ENCODE peak calls at places on chromosomes 11 and 22, in five cellular contexts. B, D, T, V and Y are unnamed samples.

GRCh38 chr11:23205156-23205871 is 345.0 kb upstream of the CCDC179 start:
- DNase-seq in B (no peak), D (peak), T (no peak), V (no peak), Y (no peak)

GRCh38 chr11:75946531-75947530 is 131.8 kb downstream of the UVRAG start:
- DNase-seq in B (no peak), D (peak), T (no peak), V (no peak), Y (peak)

GRCh38 chr11:57219021-57219627 is 17.9 kb downstream of the APLNR start:
- DNase-seq in B (no peak), D (no peak), T (no peak), V (no peak), Y (peak)

GRCh38 chr22:41762980-41763779 is 37.3 kb upstream of the CCDC134 start:
- DNase-seq in B (peak), D (peak), T (peak), V (no peak), Y (peak)

GRCh38 chr22:44765571-44766285 is 13.4 kb downstream of the ARHGAP8 start:
- DNase-seq in B (no peak), D (no peak), T (no peak), V (no peak), Y (no peak)

GRCh38 chr11:121650520-121651266 is 197.9 kb upstream of the SORL1-AS1 start:
- DNase-seq in B (no peak), D (no peak), T (no peak), V (peak), Y (no peak)

GRCh38 chr11:6219359-6219758 is 14.0 kb downstream of the C11orf42 start:
- DNase-seq in B (peak), D (peak), T (no peak), V (no peak), Y (no peak)

GRCh38 chr11:77705195-77705876 is 67.7 kb upstream of the CLNS1A start:
- DNase-seq in B (peak), D (peak), T (peak), V (no peak), Y (peak)

GRCh38 chr11:68709064-68709463 is 24.7 kb downstream of the GAL start:
- DNase-seq in B (no peak), D (no peak), T (no peak), V (no peak), Y (no peak)

GRCh38 chr11:115677190-115677589 is 173.0 kb upstream of the CADM1 start:
- DNase-seq in B (no peak), D (no peak), T (no peak), V (no peak), Y (no peak)

GRCh38 chr11:64057890-64058289 is 22.2 kb downstream of the FLRT1 start:
- DNase-seq in B (no peak), D (no peak), T (no peak), V (no peak), Y (no peak)

GRCh38 chr22:33832558-33833151 is 87.6 kb downstream of the LARGE1 start:
- DNase-seq in B (no peak), D (no peak), T (no peak), V (no peak), Y (no peak)

GRCh38 chr11:128904872-128905344 is 13.8 kb downstream of the KCNJ5 start:
- DNase-seq in B (peak), D (peak), T (peak), V (no peak), Y (peak)

GRCh38 chr11:14518820-14519219 is 1.4 kb downstream of the PSMA1 start:
- DNase-seq in B (no peak), D (no peak), T (no peak), V (no peak), Y (no peak)

GRCh38 chr22:36775589-36775965 is 342 bp downstream of the IFT27 start:
- DNase-seq in B (no peak), D (peak), T (no peak), V (no peak), Y (no peak)
- TF ChIP-seq MYC in B (no peak), D (no peak), T (no peak), V (no peak), Y (no peak)

GRCh38 chr11:108906329-108906728 is 241.5 kb downstream of the DDX10 start:
- DNase-seq in B (peak), D (peak), T (no peak), V (no peak), Y (no peak)
- TF ChIP-seq MYC in B (no peak), D (peak), T (no peak), V (no peak), Y (no peak)

DNA sequence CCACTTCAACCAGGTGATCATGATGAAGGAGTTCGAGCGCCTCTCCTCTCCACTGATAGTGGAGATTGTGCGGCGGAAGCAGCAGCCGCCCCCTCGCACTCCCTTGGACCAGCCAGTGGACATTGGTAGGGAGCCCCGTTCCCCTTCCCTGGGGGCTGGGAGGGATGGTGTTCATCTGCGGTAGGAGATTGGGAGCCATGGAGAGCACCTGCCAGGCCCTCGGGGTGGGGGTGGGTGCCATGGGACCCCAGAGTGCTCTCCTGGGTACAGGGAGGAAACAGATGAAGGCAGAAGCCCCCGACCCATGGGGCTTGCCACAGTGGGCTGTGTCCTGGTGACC is 7.0 kb downstream of the THAP7 start:
- DNase-seq in B (no peak), D (no peak), T (no peak), V (no peak), Y (no peak)
- TF ChIP-seq MYC in B (no peak), D (no peak), T (no peak), V (no peak), Y (no peak)

DNA sequence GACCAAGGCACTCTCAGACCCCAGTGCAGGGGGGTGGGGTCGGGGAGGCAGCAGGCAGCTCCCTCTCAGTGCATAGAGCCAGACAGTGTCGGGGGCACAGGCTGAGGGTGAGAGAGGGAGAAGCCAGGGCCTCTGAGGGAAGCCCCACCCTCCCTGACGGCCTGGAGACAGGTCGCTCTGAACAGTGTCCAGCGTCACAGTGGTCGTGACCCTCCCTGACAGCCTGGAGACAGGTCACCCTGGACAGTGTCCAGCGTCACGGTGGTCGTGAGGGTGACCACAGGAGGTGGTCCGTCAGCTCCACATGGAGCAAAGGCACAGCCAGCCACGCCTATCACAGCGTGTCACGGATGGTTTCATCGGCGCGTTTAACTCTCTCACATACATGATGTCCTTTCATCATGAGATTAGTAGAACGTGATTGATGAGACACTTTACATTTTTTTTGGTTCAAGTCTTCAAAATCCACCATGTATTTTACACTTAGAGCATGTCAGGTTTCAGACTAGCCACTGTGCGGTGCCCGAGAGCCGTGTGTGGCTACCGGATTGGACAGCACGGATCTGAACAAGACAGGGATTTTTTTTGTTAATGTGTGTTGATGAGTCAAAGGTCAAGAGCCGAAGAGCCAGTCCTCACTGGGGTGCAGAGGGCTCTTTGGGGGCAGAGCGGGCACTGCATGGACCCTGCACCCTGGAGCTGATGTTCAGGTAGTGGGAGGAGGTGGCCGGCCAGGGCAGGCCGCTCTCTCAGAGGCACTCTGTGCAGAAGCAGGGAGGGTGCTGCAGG is 23.9 kb upstream of the PANX2 start:
- DNase-seq in B (peak), D (no peak), T (peak), V (no peak), Y (peak)
- TF ChIP-seq MYC in B (no peak), D (no peak), T (no peak), V (no peak), Y (no peak)

GRCh38 chr11:74010306-74010981 is 1.6 kb upstream of the UCP3 start:
- DNase-seq in B (no peak), D (no peak), T (peak), V (no peak), Y (no peak)
- TF ChIP-seq MYC in B (no peak), D (no peak), T (no peak), V (no peak), Y (no peak)

DNA sequence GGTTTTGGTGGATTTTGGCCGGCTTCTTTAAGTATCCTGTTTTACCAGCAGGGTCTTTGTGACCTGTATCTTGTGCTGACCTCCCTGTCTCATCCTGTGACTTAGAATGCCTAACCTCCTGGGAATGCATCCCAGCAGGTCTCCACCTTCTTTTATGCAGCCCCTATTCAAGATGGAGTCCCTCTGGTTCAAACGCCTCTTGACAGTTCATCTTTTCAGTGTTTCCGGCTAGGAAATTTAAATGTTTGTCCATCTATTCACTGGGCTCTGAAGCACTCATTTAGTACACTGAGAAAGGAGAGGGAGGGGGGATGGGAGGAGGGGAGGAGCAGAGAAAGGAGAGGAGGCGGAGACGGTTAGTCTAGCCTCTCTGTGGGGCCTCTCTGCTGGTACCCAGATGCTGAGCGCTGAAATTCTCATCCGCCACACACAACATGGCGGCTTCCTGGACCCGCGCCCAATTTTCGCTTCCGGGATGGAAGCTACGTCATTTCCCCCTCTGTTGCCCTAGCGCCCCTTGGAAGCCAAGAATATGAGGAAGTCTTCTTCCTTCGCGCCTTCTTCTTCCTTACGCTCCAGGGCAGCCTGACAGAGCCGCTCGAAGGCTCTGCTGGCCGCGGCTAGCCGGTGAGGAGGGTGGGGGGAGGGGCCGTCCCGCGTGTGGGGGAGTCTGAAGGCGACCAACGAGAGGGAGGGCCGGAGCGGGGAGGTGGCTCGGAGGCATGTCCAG is 69.0 kb upstream of the SYT13 start:
- DNase-seq in B (peak), D (peak), T (peak), V (no peak), Y (no peak)
- TF ChIP-seq MYC in B (no peak), D (no peak), T (no peak), V (no peak), Y (no peak)

DNA sequence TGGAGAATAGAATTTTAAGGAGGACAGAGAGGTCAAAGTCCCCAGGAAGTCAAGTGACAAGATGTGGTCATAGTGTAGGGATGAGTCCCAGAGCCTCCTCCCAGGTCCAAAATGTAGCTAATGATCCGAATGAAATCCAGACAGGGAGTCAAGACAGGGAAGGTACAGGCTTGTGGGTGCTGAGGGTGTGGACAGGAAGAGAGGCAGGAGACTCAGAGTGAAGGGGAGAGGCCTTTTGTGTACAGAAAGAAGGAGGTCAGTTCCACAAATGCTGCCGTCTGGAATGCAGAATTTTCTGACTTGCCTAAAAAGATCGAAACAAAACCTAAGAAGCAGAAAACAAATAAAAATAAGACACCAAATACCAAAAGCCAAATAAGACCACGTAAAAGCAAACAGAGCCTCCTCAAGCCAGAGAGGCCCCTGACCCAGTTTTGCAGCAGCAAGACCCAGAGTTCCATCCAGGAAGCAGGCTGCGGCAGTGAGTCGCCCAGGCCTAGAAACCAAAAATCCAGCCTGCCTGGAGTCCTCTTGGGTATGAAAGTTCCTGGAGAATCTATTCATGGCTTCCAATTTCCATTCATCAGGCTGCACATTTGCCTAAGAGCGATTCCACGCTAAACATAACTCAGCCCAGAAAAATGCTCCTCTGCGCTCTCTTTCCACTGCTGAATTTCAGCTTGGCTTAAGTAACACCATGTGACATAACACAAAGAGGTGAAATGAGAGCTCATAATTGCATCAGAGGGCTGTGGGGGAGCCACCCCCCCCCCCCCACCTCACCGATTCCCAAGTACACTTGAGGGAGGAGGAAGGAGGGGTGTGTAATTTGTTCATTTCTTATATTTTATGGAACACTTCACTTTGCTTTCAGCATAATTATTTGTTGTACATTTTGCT is 71.1 kb downstream of the KIRREL3 start:
- DNase-seq in B (no peak), D (no peak), T (no peak), V (no peak), Y (peak)
- TF ChIP-seq MYC in B (no peak), D (no peak), T (no peak), V (no peak), Y (no peak)